ENCODE peak calls at places on chromosomes 12 and 14, in six cellular contexts. L is right atrium auricular region, V is cardiac muscle cell, Y is GM06990, S is lung, U is glutamatergic neuron. I is an unnamed sample.

GRCh38 chr12:12379831-12380730 is 23.2 kb downstream of the BORCS5 start:
- DNase-seq in Y (peak; percentile 18), V (peak; percentile 22), S (no peak), L (no peak), U (no peak), I (peak; percentile 36)

GRCh38 chr12:44015333-44015941 is 179.6 kb downstream of the TMEM117 start:
- DNase-seq in Y (no peak), U (no peak), L (no peak), V (peak; percentile 78), S (no peak), I (peak; percentile 29)

GRCh38 chr12:44847888-44848770 is 28.0 kb downstream of the NELL2 start:
- DNase-seq in L (no peak), Y (peak; percentile 32), S (no peak), V (no peak), U (no peak), I (no peak)

GRCh38 chr14:69152181-69152943 is 557 bp downstream of the DCAF5 start:
- DNase-seq in V (peak; percentile 62), S (peak; percentile 50), Y (no peak), U (peak; percentile 52), L (no peak), I (peak; percentile 41)

GRCh38 chr14:103568952-103569351 is 6.2 kb downstream of the COA8 start:
- DNase-seq in Y (no peak), L (no peak), S (no peak), U (no peak), V (no peak), I (no peak)

GRCh38 chr14:89164168-89165074 is 252.6 kb downstream of the FOXN3 start:
- DNase-seq in Y (peak; percentile 29), V (no peak), S (no peak), U (no peak), L (no peak), I (peak; percentile 48)

GRCh38 chr14:94129758-94130414 is 482 bp upstream of the IFI27L2 start:
- DNase-seq in V (peak; percentile 62), S (no peak), L (peak; percentile 62), Y (no peak), U (peak; percentile 40), I (peak; percentile 40)

GRCh38 chr12:57031228-57031670 is 14.9 kb upstream of the TAC3 start:
- DNase-seq in V (no peak), Y (no peak), U (no peak), L (no peak), S (no peak), I (peak; percentile 60)

GRCh38 chr12:87302126-87302732 is 727.0 kb downstream of the C12orf50 start:
- DNase-seq in S (no peak), V (peak; percentile 36), L (no peak), Y (no peak), U (no peak), I (no peak)

GRCh38 chr12:69057742-69058141 is 124.8 kb upstream of the CPM start:
- DNase-seq in S (no peak), V (no peak), Y (no peak), L (no peak), U (no peak), I (no peak)

GRCh38 chr12:113305281-113305856 is 29.5 kb downstream of the SLC8B1 start:
- DNase-seq in S (no peak), V (no peak), U (no peak), L (no peak), Y (no peak), I (no peak)

GRCh38 chr12:26000883-26001282 is 42.4 kb downstream of the RASSF8 start:
- DNase-seq in V (no peak), S (peak; percentile 44), Y (no peak), U (no peak), L (no peak), I (no peak)

GRCh38 chr12:26003065-26003464 is 44.6 kb downstream of the RASSF8 start:
- DNase-seq in Y (no peak), U (no peak), L (no peak), V (no peak), S (no peak), I (no peak)

GRCh38 chr12:25996677-25997076 is 38.2 kb downstream of the RASSF8 start:
- DNase-seq in L (no peak), U (no peak), S (no peak), V (no peak), Y (no peak), I (no peak)

GRCh38 chr12:25997401-25997973 is 39.0 kb downstream of the RASSF8 start:
- DNase-seq in L (no peak), S (no peak), Y (no peak), V (peak; percentile 93), U (no peak), I (no peak)

DNA sequence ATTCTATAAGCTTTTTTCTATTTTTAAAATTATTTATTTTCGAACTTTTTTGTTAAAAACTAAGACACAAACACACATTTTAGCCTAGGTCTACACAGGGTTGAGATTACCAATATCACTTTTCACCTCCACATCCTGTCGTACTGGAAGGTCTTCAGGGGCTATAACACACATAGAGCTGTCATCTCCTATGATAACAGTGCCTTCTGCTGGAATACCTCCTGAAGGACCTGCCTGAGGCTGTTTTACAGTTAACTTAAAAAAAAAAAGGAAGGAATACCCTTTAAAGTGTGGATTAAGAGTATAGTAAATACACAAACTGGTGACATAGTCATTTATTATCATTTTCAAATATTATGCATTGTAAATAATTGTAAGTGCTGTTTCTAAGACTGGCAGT is 43.0 kb downstream of the RASSF8 start:
- DNase-seq in V (no peak), Y (no peak), L (no peak), S (no peak), U (no peak), I (no peak)
- TF ChIP-seq CTCF in V (no peak), Y (no peak), L (no peak), S (no peak), U (no peak), I (no peak)

GRCh38 chr14:65115615-65116014 is 13.3 kb upstream of the MAX start:
- DNase-seq in V (no peak), U (no peak), L (no peak), S (no peak), Y (no peak), I (no peak)

GRCh38 chr14:65106316-65106715 is 4.0 kb upstream of the MAX start:
- DNase-seq in S (no peak), V (no peak), L (no peak), U (no peak), Y (no peak), I (no peak)

GRCh38 chr14:65107200-65107599 is 4.9 kb upstream of the MAX start:
- DNase-seq in U (no peak), S (no peak), L (no peak), V (no peak), Y (no peak), I (no peak)

GRCh38 chr14:65109357-65109756 is 7.0 kb upstream of the MAX start:
- DNase-seq in S (no peak), L (no peak), Y (no peak), U (no peak), V (no peak), I (no peak)

DNA sequence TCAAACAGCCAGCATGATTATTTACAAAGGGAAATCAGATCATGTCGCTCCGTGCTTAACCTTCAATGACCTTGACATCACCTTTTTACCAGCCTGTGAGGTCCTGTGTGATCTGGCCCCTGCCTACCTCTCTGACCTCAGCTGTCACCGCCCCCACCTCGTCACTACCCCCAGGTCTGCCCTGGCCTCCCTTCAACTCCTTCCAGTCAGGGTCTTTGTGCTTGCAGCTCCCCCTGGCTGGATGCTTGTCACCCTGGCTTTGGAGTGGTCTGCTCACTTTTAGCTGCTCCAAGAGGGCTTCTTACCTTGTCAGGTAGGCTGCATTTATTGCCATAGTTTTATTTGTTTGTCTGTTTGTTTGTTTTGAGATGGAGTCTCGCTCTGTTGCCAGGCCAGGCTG is 8.2 kb upstream of the MAX start:
- DNase-seq in Y (no peak), S (no peak), U (no peak), L (no peak), V (no peak), I (no peak)
- TF ChIP-seq CTCF in Y (no peak), S (no peak), U (no peak), L (no peak), V (no peak), I (no peak)

GRCh38 chr12:62846506-62846905 is 88.4 kb downstream of the PPM1H start:
- DNase-seq in S (no peak), Y (no peak), V (no peak), L (no peak), U (no peak), I (no peak)

GRCh38 chr12:62847709-62848108 is 87.2 kb downstream of the PPM1H start:
- DNase-seq in Y (no peak), S (no peak), V (no peak), L (no peak), U (no peak), I (no peak)

GRCh38 chr12:62844915-62845314 is 90.0 kb downstream of the PPM1H start:
- DNase-seq in V (no peak), L (no peak), Y (no peak), S (no peak), U (no peak), I (no peak)

GRCh38 chr12:62848418-62848817 is 86.5 kb downstream of the PPM1H start:
- DNase-seq in V (peak; percentile 12), Y (no peak), U (no peak), L (no peak), S (no peak), I (no peak)

GRCh38 chr12:62849398-62849797 is 85.6 kb downstream of the PPM1H start:
- DNase-seq in U (no peak), L (no peak), Y (no peak), S (no peak), V (no peak), I (no peak)
- TF ChIP-seq CTCF in U (no peak), L (no peak), Y (no peak), S (no peak), V (no peak), I (no peak)

GRCh38 chr12:52395761-52396434 is 10.2 kb downstream of the KRT82 start:
- DNase-seq in Y (no peak), S (no peak), V (peak; percentile 75), L (no peak), U (no peak), I (no peak)
- TF ChIP-seq CTCF in Y (peak; percentile 59), S (no peak), V (peak; percentile 37), L (no peak), U (peak; percentile 59), I (no peak)

GRCh38 chr14:44372807-44373497 is 134.1 kb downstream of the FSCB start:
- DNase-seq in L (no peak), U (no peak), S (no peak), V (no peak), Y (no peak), I (no peak)

GRCh38 chr14:44374906-44375305 is 132.2 kb downstream of the FSCB start:
- DNase-seq in S (no peak), L (no peak), V (no peak), Y (no peak), U (no peak), I (no peak)

GRCh38 chr14:44370727-44371126 is 136.4 kb downstream of the FSCB start:
- DNase-seq in U (no peak), S (no peak), Y (no peak), L (no peak), V (peak; percentile 8), I (no peak)

GRCh38 chr14:44369401-44370123 is 137.5 kb downstream of the FSCB start:
- DNase-seq in U (no peak), S (no peak), Y (no peak), V (no peak), L (no peak), I (no peak)
- TF ChIP-seq CTCF in U (no peak), S (no peak), Y (no peak), V (no peak), L (no peak), I (no peak)

GRCh38 chr12:84508325-84508861 is 404.2 kb downstream of the SLC6A15 start:
- DNase-seq in V (peak; percentile 63), U (no peak), L (no peak), S (no peak), Y (no peak), I (no peak)
- TF ChIP-seq CTCF in V (peak; percentile 41), U (no peak), L (peak; percentile 46), S (no peak), Y (peak; percentile 32), I (no peak)